ENCODE peak calls at places on chromosomes 6 and 20, in six cellular contexts. S is fibroblast of the aortic adventitia, G is fibroblast of mammary gland, A is AG04450, R is fibroblast of lung, V is GM23338. D is an unnamed sample.

GRCh38 chr6:170174771-170175643 is 115.9 kb downstream of the DLL1 start:
- DNase-seq in S (no peak), G (no peak), A (no peak), R (no peak), V (no peak), D (no peak)

GRCh38 chr6:53956068-53956711 is 155.1 kb upstream of the MLIP start:
- DNase-seq in S (peak; percentile 52), G (peak; percentile 63), A (peak; percentile 32), R (peak; percentile 78), V (peak; percentile 87), D (peak; percentile 17)

GRCh38 chr6:134472046-134472445 is 154.1 kb upstream of the SGK1 start:
- DNase-seq in S (no peak), G (no peak), A (no peak), R (no peak), V (no peak), D (no peak)

GRCh38 chr6:31556312-31556711 is 8.9 kb downstream of the NFKBIL1 start:
- DNase-seq in S (no peak), G (no peak), A (no peak), R (no peak), V (no peak), D (no peak)

GRCh38 chr6:44594471-44594870 is 207.0 kb downstream of the CDC5L start:
- DNase-seq in S (no peak), G (no peak), A (no peak), R (no peak), V (peak; percentile 37), D (no peak)

GRCh38 chr6:37536462-37537225 is 37.0 kb upstream of the CCDC167 start:
- DNase-seq in S (no peak), G (no peak), A (no peak), R (no peak), V (peak; percentile 64), D (no peak)

GRCh38 chr6:128482642-128483041 is 37.8 kb downstream of the PTPRK start:
- DNase-seq in S (no peak), G (no peak), A (no peak), R (no peak), V (peak; percentile 36), D (no peak)

GRCh38 chr20:61014486-61014885 is 237.6 kb upstream of the CDH4 start:
- DNase-seq in S (no peak), G (no peak), A (no peak), R (no peak), V (peak; percentile 32), D (no peak)

GRCh38 chr6:21500314-21500713 is 93.2 kb upstream of the SOX4 start:
- DNase-seq in S (no peak), G (no peak), A (no peak), R (no peak), V (no peak), D (no peak)

GRCh38 chr6:138637822-138638221 is 135.7 kb upstream of the CCDC28A start:
- DNase-seq in S (no peak), G (no peak), A (no peak), R (no peak), V (no peak), D (no peak)
- TF ChIP-seq CTCF in S (no peak), G (no peak), A (no peak), R (no peak), V (no peak), D (no peak)

GRCh38 chr6:125793863-125794262 is 3.1 kb downstream of the NCOA7 start:
- DNase-seq in S (peak; percentile 49), G (peak; percentile 55), A (no peak), R (no peak), V (no peak), D (peak; percentile 32)
- H3K4me3 ChIP-seq in S (peak overlapping the region; percentile 77), G (peak overlapping the region; percentile 21), A (no peak overlapping the region), R (no peak overlapping the region), V (no peak overlapping the region), D (no peak overlapping the region)

DNA sequence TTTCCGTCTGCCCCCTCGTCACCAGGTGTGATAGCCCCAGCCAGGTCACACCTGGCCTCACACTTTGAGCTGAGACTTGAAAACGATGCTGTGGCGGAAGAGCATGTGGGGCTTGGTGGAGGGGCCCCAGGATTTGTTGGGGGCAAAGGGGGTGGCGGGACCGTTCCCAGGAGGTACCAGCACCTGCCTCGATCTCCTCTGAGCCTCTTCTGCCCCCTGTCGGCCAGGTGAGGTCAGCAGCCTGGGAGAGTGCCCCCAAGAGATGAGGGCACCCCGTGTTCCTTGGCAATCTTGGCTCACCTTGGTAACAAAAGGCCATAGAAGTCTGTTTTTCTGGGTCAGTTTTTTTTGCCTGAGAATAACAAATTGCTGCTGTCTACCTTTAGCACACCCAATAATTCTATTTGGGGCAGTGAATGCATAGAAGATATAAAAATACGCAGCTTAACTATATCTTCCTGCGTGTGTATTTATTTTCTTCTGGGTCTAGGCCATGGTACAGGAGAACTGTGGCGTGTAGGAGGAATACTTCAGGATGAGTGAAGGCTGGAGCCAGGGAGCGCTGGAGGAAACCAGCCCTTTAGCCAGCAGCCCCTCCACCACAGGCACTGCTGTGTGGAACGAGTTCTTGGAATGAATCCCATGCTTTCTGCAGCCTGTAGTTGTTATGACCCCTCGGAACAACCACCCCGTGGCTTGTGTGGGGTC is 25.2 kb downstream of the SPATA2 start:
- DNase-seq in S (no peak), G (no peak), A (no peak), R (no peak), V (peak; percentile 70), D (no peak)
- TF ChIP-seq CTCF in S (peak; percentile 20), G (peak; percentile 7), A (no peak), R (no peak), V (peak; percentile 70), D (no peak)

GRCh38 chr6:13545885-13546284 is 28.5 kb upstream of the SIRT5 start:
- DNase-seq in S (no peak), G (no peak), A (no peak), R (no peak), V (no peak), D (no peak)

GRCh38 chr6:13539572-13539971 is 34.8 kb upstream of the SIRT5 start:
- DNase-seq in S (no peak), G (no peak), A (no peak), R (no peak), V (no peak), D (no peak)

GRCh38 chr6:13541496-13541895 is 32.9 kb upstream of the SIRT5 start:
- DNase-seq in S (no peak), G (no peak), A (no peak), R (no peak), V (no peak), D (no peak)

GRCh38 chr6:13548500-13549210 is 25.7 kb upstream of the SIRT5 start:
- DNase-seq in S (no peak), G (no peak), A (no peak), R (no peak), V (peak; percentile 52), D (no peak)

DNA sequence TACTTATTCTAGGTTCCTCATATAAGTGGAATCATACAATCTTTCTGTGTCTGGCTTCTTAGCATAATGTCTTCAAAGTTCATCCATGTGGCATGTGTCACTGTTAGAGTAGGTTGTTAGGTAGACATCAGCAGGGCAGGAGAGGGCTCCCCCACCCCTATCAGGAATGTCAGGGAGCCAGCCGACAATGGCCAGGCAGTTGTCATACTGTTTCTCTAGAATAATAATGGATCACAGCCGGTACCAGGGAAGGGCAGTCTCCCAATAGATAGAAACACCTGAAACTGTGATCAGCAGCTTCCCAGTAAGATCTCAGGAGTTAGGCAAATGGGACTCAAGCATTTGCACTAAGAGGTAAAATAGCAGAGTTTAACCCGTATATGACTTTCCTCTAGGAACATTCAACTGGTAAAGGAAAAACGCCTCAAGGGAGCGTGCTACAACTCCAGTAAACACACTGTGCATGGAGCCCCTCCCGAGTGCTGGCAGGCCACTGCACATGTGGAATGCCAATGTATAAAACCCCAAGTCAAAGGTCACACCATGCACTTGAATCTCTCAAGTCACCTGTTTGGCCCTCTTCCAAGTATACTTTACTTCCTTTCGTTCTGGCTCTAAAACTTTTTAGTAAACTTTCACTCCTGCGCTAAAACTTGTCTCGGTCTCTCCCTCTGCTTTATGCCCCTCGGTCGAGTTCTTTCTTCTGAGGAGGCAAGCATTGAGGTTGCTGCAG is 29.8 kb upstream of the SIRT5 start:
- DNase-seq in S (no peak), G (no peak), A (no peak), R (no peak), V (peak; percentile 68), D (no peak)
- H3K4me3 ChIP-seq in S (no peak overlapping the region), G (no peak overlapping the region), A (no peak overlapping the region), R (no peak overlapping the region), V (no peak overlapping the region), D (no peak overlapping the region)

GRCh38 chr6:4164043-4164442 is 28.7 kb upstream of the ECI2 start:
- DNase-seq in S (no peak), G (no peak), A (no peak), R (no peak), V (no peak), D (no peak)
- TF ChIP-seq CTCF in S (no peak), G (no peak), A (no peak), R (no peak), V (no peak), D (no peak)

DNA sequence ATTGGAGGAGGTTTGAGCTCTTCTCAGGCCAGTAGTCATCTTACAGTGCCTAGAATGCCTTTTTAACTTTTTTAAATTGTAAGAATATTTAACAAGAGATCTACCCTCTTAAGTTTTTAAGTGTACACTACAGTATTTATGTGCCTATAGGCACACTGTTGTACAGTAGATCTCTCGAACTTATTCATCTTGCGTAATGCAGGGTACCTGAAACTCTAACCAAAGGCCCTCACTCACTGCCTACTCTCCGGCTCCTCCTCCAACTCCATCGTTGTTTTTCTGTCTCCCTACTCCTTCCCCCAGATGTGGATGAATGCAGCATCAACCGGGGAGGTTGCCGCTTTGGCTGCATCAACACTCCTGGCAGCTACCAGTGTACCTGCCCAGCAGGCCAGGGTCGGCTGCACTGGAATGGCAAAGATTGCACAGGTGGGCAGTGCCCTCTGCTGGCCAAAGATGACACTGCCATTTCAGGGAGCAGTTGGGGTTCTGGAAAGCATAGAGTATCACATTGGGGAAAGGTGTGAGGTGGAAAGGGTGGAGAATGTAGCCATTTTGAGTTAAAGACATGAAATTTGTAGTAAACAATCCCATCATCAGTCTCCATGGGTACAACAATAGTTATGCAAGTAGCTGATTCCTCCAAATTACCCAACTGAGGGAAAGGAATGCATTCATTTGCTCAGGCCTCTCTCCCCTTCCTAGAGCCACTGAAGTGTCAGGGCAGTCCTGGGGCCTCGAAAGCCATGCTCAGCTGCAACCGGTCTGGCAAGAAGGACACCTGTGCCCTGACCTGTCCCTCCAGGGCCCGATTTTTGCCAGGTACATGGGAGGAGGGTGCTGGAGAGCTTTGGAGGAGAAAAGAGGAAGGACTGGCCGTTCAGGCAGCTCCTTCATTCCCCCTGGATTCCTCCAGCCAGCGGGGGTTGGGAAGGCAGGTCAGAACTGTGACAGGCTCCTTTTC is 18.4 kb upstream of the ZNF76 start:
- DNase-seq in S (peak; percentile 53), G (peak; percentile 43), A (no peak), R (peak; percentile 44), V (peak; percentile 90), D (peak; percentile 44)
- H3K4me3 ChIP-seq in S (no peak overlapping the region), G (no peak overlapping the region), A (no peak overlapping the region), R (no peak overlapping the region), V (no peak overlapping the region), D (no peak overlapping the region)

DNA sequence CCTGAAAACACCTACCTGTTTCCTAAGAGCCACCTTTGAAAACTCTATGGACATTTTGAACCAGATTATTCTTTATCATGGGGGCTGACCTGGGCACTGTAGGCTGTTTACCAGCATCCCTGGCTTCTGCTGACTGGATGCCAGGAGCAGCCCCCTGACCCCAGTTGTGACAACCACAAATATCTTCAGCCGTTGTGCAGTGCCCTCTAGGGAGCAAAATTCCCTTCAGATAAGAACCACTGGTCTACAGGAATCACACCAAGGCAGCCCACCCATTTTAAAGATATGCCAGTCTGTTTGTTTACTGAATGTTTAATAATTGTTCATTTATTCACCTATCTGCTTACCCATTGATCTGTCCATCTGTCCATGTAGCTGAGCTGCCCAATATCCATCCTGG is 276.9 kb downstream of the NRN1 start:
- DNase-seq in S (no peak), G (no peak), A (no peak), R (no peak), V (no peak), D (no peak)
- TF ChIP-seq CTCF in S (no peak), G (no peak), A (no peak), R (no peak), V (no peak), D (no peak)